ENCODE peak calls at places on chromosomes 11 and 22, in four cellular contexts. Y is A549, V is astrocyte of the cerebellum, L is Caco-2. C is an unnamed sample.

GRCh38 chr11:102385053-102385976 is 38.3 kb downstream of the BIRC2 start:
- DNase-seq in Y (no peak), V (no peak), L (peak; percentile 52), C (no peak)

GRCh38 chr11:9834281-9834680 is 170.4 kb downstream of the SWAP70 start:
- DNase-seq in Y (no peak), V (peak; percentile 12), L (no peak), C (no peak)

GRCh38 chr11:24496371-24496727 is 504 bp upstream of the LUZP2 start:
- DNase-seq in Y (no peak), V (no peak), L (no peak), C (peak; percentile 81)

GRCh38 chr22:29689872-29690213 is 30.0 kb upstream of the CABP7 start:
- DNase-seq in Y (no peak), V (peak; percentile 23), L (no peak), C (peak; percentile 60)

GRCh38 chr11:8252946-8253345 is 10.7 kb downstream of the LMO1 start:
- DNase-seq in Y (no peak), V (no peak), L (peak; percentile 21), C (no peak)

GRCh38 chr11:68564261-68564660 is 103.7 kb downstream of the PPP6R3 start:
- DNase-seq in Y (no peak), V (no peak), L (no peak), C (no peak)

GRCh38 chr22:23306438-23306921 is 126.2 kb downstream of the BCR start:
- DNase-seq in Y (no peak), V (no peak), L (no peak), C (no peak)

GRCh38 chr11:111700186-111700585 is 66.0 kb downstream of the PPP2R1B start:
- DNase-seq in Y (no peak), V (no peak), L (no peak), C (no peak)

GRCh38 chr22:46149998-46150549 is at the start of gene PPARA:
- DNase-seq in Y (peak; percentile 78), V (no peak), L (peak; percentile 81), C (peak; percentile 60)

GRCh38 chr11:17813391-17814059 is 78.9 kb downstream of the KCNC1 start:
- DNase-seq in Y (no peak), V (peak; percentile 64), L (no peak), C (no peak)

GRCh38 chr22:23278883-23279675 is 98.8 kb downstream of the BCR start:
- DNase-seq in Y (peak; percentile 32), V (no peak), L (no peak), C (no peak)

GRCh38 chr11:85680897-85681296 is 5.1 kb downstream of the CCDC89 start:
- DNase-seq in Y (no peak), V (no peak), L (no peak), C (no peak)